ENCODE peak calls at places on chromosomes 3 and 15, in eight cellular contexts. V is stimulated activated CD4-positive, alpha-beta T cell treated with anti-CD3 and anti-CD28 coated beads, Interleukin-1b, Interleukin-23, amount 100 ng/mL, for 24 hours; T is GM23338; K is Calu3; B is fibroblast of mammary gland; S is mucosa of descending colon; X is KG1; G is HEK293T. Z is an unnamed sample.

GRCh38 chr3:129701161-129701560 is 94.7 kb upstream of the PLXND1 start:
- DNase-seq in V (no peak), T (peak), G (no peak), K (no peak), X (no peak), B (no peak), S (no peak), Z (no peak)

GRCh38 chr3:196868297-196868661 is 559 bp downstream of the SENP5 start:
- DNase-seq in B (peak), G (peak), T (peak), V (no peak), K (peak), S (no peak), X (no peak), Z (peak)

GRCh38 chr15:25066708-25067107 is 111.9 kb downstream of the SNRPN start:
- DNase-seq in T (no peak), B (no peak), K (no peak), S (no peak), X (no peak), V (no peak), G (no peak), Z (no peak)

GRCh38 chr3:56792201-56792600 is 9.5 kb downstream of the ARHGEF3 start:
- DNase-seq in X (no peak), S (no peak), V (no peak), B (peak), G (no peak), T (no peak), K (no peak), Z (no peak)

GRCh38 chr15:22973286-22973685 is 6.9 kb downstream of the CYFIP1 start:
- DNase-seq in G (no peak), S (no peak), V (no peak), B (no peak), K (no peak), X (peak), T (no peak), Z (no peak)

GRCh38 chr15:100769043-100769974 is 110.3 kb upstream of the ALDH1A3 start:
- DNase-seq in G (no peak), T (no peak), S (no peak), B (no peak), V (no peak), K (no peak), X (no peak), Z (no peak)

GRCh38 chr3:45409921-45410320 is 21.5 kb downstream of the LARS2 start:
- DNase-seq in S (no peak), B (peak), T (no peak), G (no peak), K (no peak), V (no peak), X (no peak), Z (no peak)

GRCh38 chr3:72997421-72997961 is 880 bp downstream of the PPP4R2 start:
- DNase-seq in G (peak), V (peak), B (peak), K (peak), S (no peak), X (peak), T (peak), Z (peak)

GRCh38 chr15:39188930-39189329 is 391.9 kb upstream of the THBS1 start:
- DNase-seq in V (no peak), G (no peak), T (no peak), K (no peak), B (peak), S (no peak), X (no peak), Z (no peak)